ENCODE peak calls at places on chromosomes 11 and 22, in five cellular contexts. B is H1, X is HepG2, Q is K562, N is IMR-90. W is an unnamed sample.

GRCh38 chr11:61119055-61119454 is 16.8 kb downstream of the CD5 start:
- DNase-seq in B (no peak), N (no peak), X (no peak), Q (no peak), W (no peak)

GRCh38 chr11:78202733-78203167 is 14.0 kb downstream of the USP35 start:
- DNase-seq in X (peak; percentile 95), B (no peak), N (no peak), Q (no peak), W (no peak)

GRCh38 chr11:119103793-119104192 is 2.1 kb upstream of the DPAGT1 start:
- DNase-seq in X (no peak), N (no peak), Q (peak; percentile 62), B (no peak), W (no peak)

GRCh38 chr11:27497911-27498310 is 8.7 kb downstream of the LIN7C start:
- DNase-seq in N (no peak), B (no peak), X (no peak), Q (no peak), W (no peak)

GRCh38 chr11:76025068-76025467 is 181.2 kb downstream of the WNT11 start:
- DNase-seq in X (no peak), Q (no peak), B (no peak), N (peak; percentile 95), W (no peak)

GRCh38 chr11:130315354-130315970 is 745 bp upstream of the ZBTB44 start:
- DNase-seq in N (no peak), B (peak; percentile 80), X (no peak), Q (no peak), W (no peak)

GRCh38 chr11:70301191-70301590 is 30.7 kb downstream of the PPFIA1 start:
- DNase-seq in X (no peak), N (no peak), B (no peak), Q (no peak), W (no peak)

GRCh38 chr22:44804327-44804726 is 52.0 kb downstream of the ARHGAP8 start:
- DNase-seq in N (no peak), Q (no peak), X (no peak), B (no peak), W (no peak)

GRCh38 chr11:35847473-35847872 is 96.4 kb upstream of the LDLRAD3 start:
- DNase-seq in X (no peak), Q (no peak), N (no peak), B (no peak), W (no peak)

GRCh38 chr11:126546191-126546590 is 190.7 kb downstream of the ST3GAL4 start:
- DNase-seq in N (peak; percentile 21), Q (no peak), X (no peak), B (no peak), W (no peak)

GRCh38 chr22:44337658-44338004 is 24.9 kb upstream of the SHISAL1 start:
- DNase-seq in Q (peak; percentile 42), B (no peak), N (peak; percentile 75), X (no peak), W (peak; percentile 33)

GRCh38 chr11:3041699-3042098 is 15.5 kb downstream of the CARS1 start:
- DNase-seq in N (no peak), X (no peak), B (no peak), Q (no peak), W (no peak)

GRCh38 chr22:46929046-46929688 is 166.7 kb downstream of the TBC1D22A start:
- DNase-seq in B (no peak), X (no peak), N (peak; percentile 27), Q (no peak), W (no peak)

GRCh38 chr11:5380740-5381342 is 2.8 kb upstream of the OR51M1 start:
- DNase-seq in X (peak; percentile 52), Q (peak; percentile 70), N (peak; percentile 77), B (peak; percentile 70), W (peak; percentile 63)

GRCh38 chr22:26781591-26781990 is 124.2 kb downstream of the MIAT start:
- DNase-seq in N (no peak), Q (no peak), B (no peak), X (no peak), W (no peak)

GRCh38 chr11:21909145-21909544 is 283.7 kb upstream of the ANO5 start:
- DNase-seq in B (no peak), X (no peak), N (no peak), Q (no peak), W (peak; percentile 3)

GRCh38 chr11:64206457-64207246 is at the start of gene FERMT3:
- DNase-seq in N (no peak), Q (peak; percentile 84), B (no peak), X (no peak), W (no peak)

GRCh38 chr11:69939551-69940245 is 120.5 kb upstream of the FGF3 start:
- DNase-seq in N (peak; percentile 77), Q (no peak), B (no peak), X (no peak), W (no peak)

GRCh38 chr11:721913-722811 is 16.1 kb downstream of the EPS8L2 start:
- DNase-seq in B (no peak), Q (peak; percentile 53), N (no peak), X (no peak), W (no peak)

GRCh38 chr11:114350022-114350421 is 50.3 kb downstream of the C11orf71 start:
- DNase-seq in Q (no peak), B (no peak), N (no peak), X (no peak), W (no peak)

GRCh38 chr11:3969613-3970012 is 114.1 kb downstream of the STIM1 start:
- DNase-seq in N (no peak), X (no peak), B (no peak), Q (no peak), W (no peak)

GRCh38 chr22:50545522-50546325 is at the start of gene KLHDC7B:
- DNase-seq in Q (no peak), B (no peak), N (peak; percentile 35), X (no peak), W (no peak)

GRCh38 chr11:117614695-117615094 is 182.3 kb downstream of the DSCAML1 start:
- DNase-seq in B (no peak), N (no peak), X (no peak), Q (no peak), W (no peak)

GRCh38 chr11:58561394-58562102 is 14.1 kb downstream of the LPXN start:
- DNase-seq in B (no peak), X (peak; percentile 77), Q (no peak), N (no peak), W (peak; percentile 40)

GRCh38 chr11:37450613-37451012 is 852.6 kb upstream of the RAG2 start:
- DNase-seq in B (no peak), N (peak; percentile 8), Q (no peak), X (no peak), W (no peak)

GRCh38 chr22:46748948-46749681 is 11.1 kb upstream of the CERK start:
- DNase-seq in N (peak; percentile 49), Q (no peak), X (no peak), B (no peak), W (no peak)

GRCh38 chr11:8265681-8266241 is 2.1 kb upstream of the LMO1 start:
- DNase-seq in N (no peak), B (no peak), X (no peak), Q (no peak), W (peak; percentile 71)

GRCh38 chr11:126335463-126335760 is 20.1 kb upstream of the ST3GAL4 start:
- DNase-seq in X (no peak), B (no peak), Q (no peak), N (no peak), W (no peak)

GRCh38 chr11:65648997-65649491 is 11.1 kb downstream of the SIPA1 start:
- DNase-seq in Q (no peak), N (no peak), B (no peak), X (no peak), W (no peak)

GRCh38 chr22:39080993-39081513 is 4.0 kb downstream of the APOBEC3G start:
- DNase-seq in N (no peak), B (no peak), Q (no peak), X (no peak), W (no peak)
- TF ChIP-seq MAFK in N (no peak), B (no peak), Q (no peak), X (no peak), W (no peak)

GRCh38 chr22:25060522-25061071 is 108.1 kb downstream of the KIAA1671 start:
- DNase-seq in X (no peak), Q (no peak), B (no peak), N (no peak), W (no peak)
- TF ChIP-seq MAFK in X (no peak), Q (no peak), B (no peak), N (no peak), W (no peak)

GRCh38 chr11:122213111-122213510 is 97.1 kb upstream of the BLID start:
- DNase-seq in X (no peak), B (no peak), N (no peak), Q (no peak), W (no peak)

GRCh38 chr11:122214567-122214966 is 98.6 kb upstream of the BLID start:
- DNase-seq in X (no peak), Q (no peak), N (peak; percentile 76), B (no peak), W (no peak)

GRCh38 chr11:122220321-122220720 is 104.3 kb upstream of the BLID start:
- DNase-seq in N (peak; percentile 63), Q (no peak), X (no peak), B (no peak), W (no peak)

GRCh38 chr11:122214080-122214479 is 98.1 kb upstream of the BLID start:
- DNase-seq in Q (no peak), N (no peak), X (no peak), B (no peak), W (no peak)

DNA sequence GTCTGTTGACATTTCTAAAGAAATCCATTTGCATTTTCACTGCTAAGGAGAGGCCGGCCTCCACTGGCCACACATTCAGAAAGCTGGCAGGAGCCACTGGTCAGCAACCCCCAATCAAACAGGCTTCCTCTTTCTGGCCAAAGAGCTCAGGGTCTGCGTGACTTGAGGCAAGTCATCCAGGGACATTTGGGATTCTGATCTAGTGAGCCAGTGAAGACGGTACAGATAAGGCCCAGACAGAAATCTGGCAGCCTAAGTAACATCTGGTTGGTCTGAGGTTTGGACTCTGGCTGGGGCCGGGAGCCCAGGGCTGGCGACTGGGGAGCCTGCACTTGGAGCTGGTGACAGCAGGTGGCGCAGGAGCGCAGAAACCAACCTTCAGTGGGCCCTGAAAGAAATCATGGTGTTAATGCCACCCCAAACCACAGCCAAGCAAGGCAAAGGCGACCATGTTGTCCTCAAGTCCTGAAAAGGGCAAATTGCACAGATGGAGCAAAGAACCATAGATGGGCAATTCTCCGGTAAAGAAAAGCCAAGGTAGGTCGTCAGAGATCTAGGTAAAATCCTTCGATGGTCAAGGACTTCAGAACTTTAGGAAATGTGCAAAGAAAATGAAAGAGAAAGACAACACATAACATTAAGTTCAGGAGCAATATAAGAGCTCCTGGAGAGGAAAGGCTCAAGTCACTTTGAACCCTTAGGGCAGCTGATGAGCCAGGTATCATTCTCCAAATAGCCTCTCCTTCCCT is 99.4 kb upstream of the BLID start:
- DNase-seq in Q (peak; percentile 16), B (peak; percentile 89), N (peak; percentile 99), X (peak; percentile 29), W (peak; percentile 59)
- TF ChIP-seq MAFK in Q (no peak), B (no peak), N (no peak), X (no peak), W (no peak)

GRCh38 chr11:111762981-111763643 is 3.1 kb downstream of the PPP2R1B start:
- DNase-seq in Q (no peak), N (peak; percentile 20), B (no peak), X (no peak), W (no peak)

GRCh38 chr11:111761056-111761455 is 5.1 kb downstream of the PPP2R1B start:
- DNase-seq in Q (no peak), B (no peak), X (no peak), N (no peak), W (no peak)

GRCh38 chr11:111759375-111759774 is 6.8 kb downstream of the PPP2R1B start:
- DNase-seq in X (no peak), N (no peak), B (no peak), Q (no peak), W (no peak)

GRCh38 chr11:111762526-111762925 is 3.7 kb downstream of the PPP2R1B start:
- DNase-seq in Q (no peak), B (no peak), X (no peak), N (no peak), W (no peak)

GRCh38 chr11:111759778-111760407 is 6.3 kb downstream of the PPP2R1B start:
- DNase-seq in Q (no peak), N (no peak), X (no peak), B (no peak), W (no peak)
- TF ChIP-seq MAFK in Q (no peak), N (no peak), X (no peak), B (no peak), W (no peak)

W was measured in A549.